ENCODE peak calls at places on chromosomes 12 and 14, in seven cellular contexts. One of them, this sample, is unnamed.

GRCh38 chr14:70896981-70897380 is 10.3 kb upstream of the PCNX1 start:
- DNase-seq in transverse colon: no peak
- DNase-seq in prostate gland: no peak
- DNase-seq in GM23338: no peak
- DNase-seq in sigmoid colon: no peak
- DNase-seq in stomach: no peak
- DNase-seq in HepG2: no peak
- DNase-seq in this sample: no peak

GRCh38 chr14:74840603-74841030 is 35.3 kb downstream of the PROX2 start:
- DNase-seq in transverse colon: no peak
- DNase-seq in sigmoid colon: no peak
- DNase-seq in stomach: no peak
- DNase-seq in GM23338: no peak
- DNase-seq in HepG2: no peak
- DNase-seq in prostate gland: no peak
- DNase-seq in this sample: no peak

GRCh38 chr14:89276424-89276975 is 140.5 kb downstream of the FOXN3 start:
- DNase-seq in transverse colon: peak
- DNase-seq in sigmoid colon: no peak
- DNase-seq in prostate gland: no peak
- DNase-seq in GM23338: no peak
- DNase-seq in stomach: no peak
- DNase-seq in HepG2: no peak
- DNase-seq in this sample: peak

GRCh38 chr12:29783773-29784666 is at the start of gene TMTC1:
- DNase-seq in transverse colon: peak
- DNase-seq in HepG2: no peak
- DNase-seq in GM23338: peak
- DNase-seq in prostate gland: peak
- DNase-seq in stomach: peak
- DNase-seq in sigmoid colon: peak
- DNase-seq in this sample: peak

GRCh38 chr14:104747876-104748275 is 5.1 kb upstream of the SIVA1 start:
- DNase-seq in HepG2: no peak
- DNase-seq in GM23338: no peak
- DNase-seq in prostate gland: no peak
- DNase-seq in stomach: no peak
- DNase-seq in sigmoid colon: no peak
- DNase-seq in transverse colon: no peak
- DNase-seq in this sample: no peak

GRCh38 chr12:12620730-12621315 is 9.1 kb downstream of the CREBL2 start:
- DNase-seq in HepG2: no peak
- DNase-seq in GM23338: no peak
- DNase-seq in stomach: no peak
- DNase-seq in sigmoid colon: no peak
- DNase-seq in prostate gland: no peak
- DNase-seq in transverse colon: no peak
- DNase-seq in this sample: no peak

GRCh38 chr14:71701990-71702389 is 230.2 kb upstream of the RGS6 start:
- DNase-seq in transverse colon: no peak
- DNase-seq in stomach: no peak
- DNase-seq in sigmoid colon: no peak
- DNase-seq in prostate gland: no peak
- DNase-seq in GM23338: no peak
- DNase-seq in HepG2: no peak
- DNase-seq in this sample: no peak

GRCh38 chr14:100989924-100990323 is 86.4 kb upstream of the RTL1 start:
- DNase-seq in sigmoid colon: no peak
- DNase-seq in prostate gland: no peak
- DNase-seq in stomach: no peak
- DNase-seq in transverse colon: no peak
- DNase-seq in HepG2: no peak
- DNase-seq in GM23338: no peak
- DNase-seq in this sample: no peak

GRCh38 chr14:86646125-86646524 is 1116.2 kb downstream of the FLRT2 start:
- DNase-seq in prostate gland: no peak
- DNase-seq in GM23338: no peak
- DNase-seq in HepG2: no peak
- DNase-seq in stomach: no peak
- DNase-seq in sigmoid colon: no peak
- DNase-seq in transverse colon: no peak
- DNase-seq in this sample: no peak

GRCh38 chr12:101959607-101960006 is 82.2 kb downstream of the DRAM1 start:
- DNase-seq in transverse colon: no peak
- DNase-seq in HepG2: no peak
- DNase-seq in stomach: no peak
- DNase-seq in GM23338: no peak
- DNase-seq in sigmoid colon: no peak
- DNase-seq in prostate gland: no peak
- DNase-seq in this sample: no peak

GRCh38 chr14:68627050-68627867 is 165.6 kb downstream of the ZFP36L1 start:
- DNase-seq in stomach: peak
- DNase-seq in sigmoid colon: no peak
- DNase-seq in GM23338: no peak
- DNase-seq in HepG2: peak
- DNase-seq in transverse colon: no peak
- DNase-seq in prostate gland: no peak
- DNase-seq in this sample: no peak

GRCh38 chr12:19553177-19553576 is 113.9 kb downstream of the AEBP2 start:
- DNase-seq in sigmoid colon: no peak
- DNase-seq in prostate gland: no peak
- DNase-seq in GM23338: no peak
- DNase-seq in HepG2: no peak
- DNase-seq in stomach: no peak
- DNase-seq in transverse colon: no peak
- DNase-seq in this sample: no peak

GRCh38 chr14:77212933-77213656 is 31.5 kb downstream of the TMEM63C start:
- DNase-seq in sigmoid colon: no peak
- DNase-seq in stomach: peak
- DNase-seq in prostate gland: peak
- DNase-seq in transverse colon: peak
- DNase-seq in GM23338: peak
- DNase-seq in HepG2: peak
- DNase-seq in this sample: peak

GRCh38 chr14:76762617-76763361 is 1.5 kb downstream of the VASH1 start:
- DNase-seq in sigmoid colon: no peak
- DNase-seq in prostate gland: peak
- DNase-seq in stomach: no peak
- DNase-seq in GM23338: no peak
- DNase-seq in HepG2: no peak
- DNase-seq in transverse colon: no peak
- DNase-seq in this sample: no peak

GRCh38 chr12:92502417-92503028 is 200.3 kb upstream of the PLEKHG7 start:
- DNase-seq in sigmoid colon: no peak
- DNase-seq in GM23338: no peak
- DNase-seq in transverse colon: no peak
- DNase-seq in prostate gland: no peak
- DNase-seq in stomach: no peak
- DNase-seq in HepG2: peak
- DNase-seq in this sample: no peak

GRCh38 chr14:29311983-29312382 is 545.4 kb downstream of the FOXG1 start:
- DNase-seq in GM23338: no peak
- DNase-seq in stomach: no peak
- DNase-seq in sigmoid colon: no peak
- DNase-seq in prostate gland: no peak
- DNase-seq in transverse colon: no peak
- DNase-seq in HepG2: no peak
- DNase-seq in this sample: no peak

GRCh38 chr12:9782547-9783382 is 22.1 kb upstream of the CD69 start:
- DNase-seq in sigmoid colon: no peak
- DNase-seq in stomach: no peak
- DNase-seq in transverse colon: no peak
- DNase-seq in prostate gland: no peak
- DNase-seq in HepG2: no peak
- DNase-seq in GM23338: no peak
- DNase-seq in this sample: no peak

GRCh38 chr12:49058366-49059062 is 2.1 kb downstream of the KMT2D start:
- DNase-seq in sigmoid colon: no peak
- DNase-seq in transverse colon: no peak
- DNase-seq in HepG2: no peak
- DNase-seq in GM23338: no peak
- DNase-seq in stomach: no peak
- DNase-seq in prostate gland: no peak
- DNase-seq in this sample: no peak

GRCh38 chr12:49059063-49059384 is 1.6 kb downstream of the KMT2D start:
- DNase-seq in sigmoid colon: no peak
- DNase-seq in prostate gland: no peak
- DNase-seq in transverse colon: no peak
- DNase-seq in GM23338: no peak
- DNase-seq in HepG2: no peak
- DNase-seq in stomach: no peak
- DNase-seq in this sample: no peak

GRCh38 chr12:49060237-49061156 is at the start of gene KMT2D:
- DNase-seq in stomach: peak
- DNase-seq in GM23338: peak
- DNase-seq in prostate gland: peak
- DNase-seq in HepG2: peak
- DNase-seq in transverse colon: peak
- DNase-seq in sigmoid colon: peak
- DNase-seq in this sample: peak

GRCh38 chr12:49061157-49061650 is 610 bp upstream of the KMT2D start:
- DNase-seq in stomach: no peak
- DNase-seq in transverse colon: no peak
- DNase-seq in prostate gland: no peak
- DNase-seq in GM23338: no peak
- DNase-seq in HepG2: no peak
- DNase-seq in sigmoid colon: no peak
- DNase-seq in this sample: no peak

DNA sequence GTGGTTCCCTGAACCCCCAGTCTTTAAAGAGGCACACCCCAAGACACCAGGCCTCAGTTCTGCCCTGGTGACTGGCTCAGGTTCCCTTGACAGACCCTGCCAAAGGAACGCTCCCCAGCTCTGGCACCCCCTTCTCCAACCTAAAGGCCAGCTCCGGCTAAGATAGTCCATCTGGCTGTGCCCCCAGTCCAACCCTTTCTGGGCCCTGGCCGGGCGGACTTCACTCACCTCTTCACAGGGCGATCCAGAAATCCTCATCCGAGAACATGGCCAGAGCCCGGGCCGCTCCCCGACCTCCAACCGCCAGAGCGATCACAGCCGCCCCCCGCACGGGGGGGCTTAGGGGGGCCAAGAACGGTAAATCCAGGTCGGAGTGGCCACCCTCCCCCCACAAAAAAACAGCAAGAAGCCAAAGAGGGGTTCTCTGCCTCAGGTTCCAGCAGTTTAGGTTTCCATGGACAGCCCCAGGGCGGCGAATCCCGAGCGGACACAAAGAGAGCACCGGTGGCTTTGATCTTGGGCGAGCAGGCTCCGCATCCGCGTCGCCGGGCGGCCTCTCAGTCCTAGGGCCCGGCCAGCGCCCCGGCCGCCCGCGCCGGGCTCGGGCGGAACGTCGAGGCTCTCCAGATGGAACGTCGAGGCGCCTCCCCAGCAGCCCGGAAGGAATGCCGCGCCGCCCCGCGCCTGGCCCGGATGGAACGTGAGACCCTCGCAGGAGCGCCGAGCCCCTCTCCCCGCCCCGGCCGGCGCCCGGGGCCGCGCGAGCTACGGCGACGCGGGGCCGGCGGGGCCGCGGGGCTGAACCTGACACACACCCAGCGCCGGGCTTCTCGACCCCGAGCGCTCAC is 985 bp downstream of the KMT2D start:
- DNase-seq in transverse colon: peak
- DNase-seq in prostate gland: no peak
- DNase-seq in HepG2: no peak
- DNase-seq in stomach: no peak
- DNase-seq in GM23338: peak
- DNase-seq in sigmoid colon: no peak
- DNase-seq in this sample: no peak
- TF ChIP-seq POLR2AphosphoS5 in transverse colon: no peak
- TF ChIP-seq POLR2AphosphoS5 in prostate gland: no peak
- TF ChIP-seq POLR2AphosphoS5 in HepG2: no peak
- TF ChIP-seq POLR2AphosphoS5 in stomach: no peak
- TF ChIP-seq POLR2AphosphoS5 in GM23338: no peak
- TF ChIP-seq POLR2AphosphoS5 in sigmoid colon: no peak
- TF ChIP-seq POLR2AphosphoS5 in this sample: no peak

GRCh38 chr12:15220961-15221885 is at the start of gene RERG:
- DNase-seq in HepG2: peak
- DNase-seq in stomach: peak
- DNase-seq in GM23338: peak
- DNase-seq in prostate gland: peak
- DNase-seq in sigmoid colon: peak
- DNase-seq in transverse colon: peak
- DNase-seq in this sample: peak
- TF ChIP-seq POLR2AphosphoS5 in HepG2: no peak
- TF ChIP-seq POLR2AphosphoS5 in stomach: peak
- TF ChIP-seq POLR2AphosphoS5 in GM23338: no peak
- TF ChIP-seq POLR2AphosphoS5 in prostate gland: peak
- TF ChIP-seq POLR2AphosphoS5 in sigmoid colon: peak
- TF ChIP-seq POLR2AphosphoS5 in transverse colon: peak
- TF ChIP-seq POLR2AphosphoS5 in this sample: no peak

GRCh38 chr14:93112891-93113677 is 2.6 kb downstream of the ITPK1 start:
- DNase-seq in sigmoid colon: peak
- DNase-seq in transverse colon: peak
- DNase-seq in HepG2: peak
- DNase-seq in stomach: peak
- DNase-seq in prostate gland: peak
- DNase-seq in GM23338: peak
- DNase-seq in this sample: peak
- TF ChIP-seq POLR2AphosphoS5 in sigmoid colon: no peak
- TF ChIP-seq POLR2AphosphoS5 in transverse colon: peak
- TF ChIP-seq POLR2AphosphoS5 in HepG2: no peak
- TF ChIP-seq POLR2AphosphoS5 in stomach: no peak
- TF ChIP-seq POLR2AphosphoS5 in prostate gland: peak
- TF ChIP-seq POLR2AphosphoS5 in GM23338: no peak
- TF ChIP-seq POLR2AphosphoS5 in this sample: no peak

GRCh38 chr12:57079821-57080220 is 1.2 kb upstream of the NEMP1 start:
- DNase-seq in GM23338: peak
- DNase-seq in prostate gland: no peak
- DNase-seq in sigmoid colon: no peak
- DNase-seq in transverse colon: no peak
- DNase-seq in stomach: no peak
- DNase-seq in HepG2: no peak
- DNase-seq in this sample: no peak
- TF ChIP-seq POLR2AphosphoS5 in GM23338: no peak
- TF ChIP-seq POLR2AphosphoS5 in prostate gland: no peak
- TF ChIP-seq POLR2AphosphoS5 in sigmoid colon: no peak
- TF ChIP-seq POLR2AphosphoS5 in transverse colon: no peak
- TF ChIP-seq POLR2AphosphoS5 in stomach: no peak
- TF ChIP-seq POLR2AphosphoS5 in HepG2: no peak
- TF ChIP-seq POLR2AphosphoS5 in this sample: no peak

GRCh38 chr12:3122841-3123678 is 45.9 kb downstream of the TSPAN9 start:
- DNase-seq in prostate gland: no peak
- DNase-seq in HepG2: no peak
- DNase-seq in transverse colon: no peak
- DNase-seq in stomach: no peak
- DNase-seq in sigmoid colon: no peak
- DNase-seq in GM23338: peak
- DNase-seq in this sample: no peak
- TF ChIP-seq POLR2AphosphoS5 in prostate gland: no peak
- TF ChIP-seq POLR2AphosphoS5 in HepG2: no peak
- TF ChIP-seq POLR2AphosphoS5 in transverse colon: peak
- TF ChIP-seq POLR2AphosphoS5 in stomach: no peak
- TF ChIP-seq POLR2AphosphoS5 in sigmoid colon: peak
- TF ChIP-seq POLR2AphosphoS5 in GM23338: no peak
- TF ChIP-seq POLR2AphosphoS5 in this sample: no peak